ENCODE peak calls at places on chromosomes 6 and 20, in four cellular contexts. V, S, W and Z are unnamed samples.

GRCh38 chr20:48797275-48797825 is 30.4 kb downstream of the PREX1 start:
- DNase-seq in V (no peak), S (no peak), W (no peak), Z (no peak)

GRCh38 chr6:17890309-17890708 is 97.1 kb downstream of the KIF13A start:
- DNase-seq in W (no peak), V (no peak), S (no peak), Z (no peak)

GRCh38 chr20:33459599-33459998 is 16.0 kb upstream of the SNTA1 start:
- DNase-seq in S (no peak), V (no peak), W (no peak), Z (no peak)

GRCh38 chr20:62370115-62370806 is 3.1 kb upstream of the LAMA5 start:
- DNase-seq in S (peak), V (peak), W (no peak), Z (no peak)

GRCh38 chr6:5379647-5380242 is 118.4 kb downstream of the FARS2 start:
- DNase-seq in W (peak), S (peak), V (peak), Z (peak)

GRCh38 chr20:44494681-44495080 is 19.0 kb downstream of the TTPAL start:
- DNase-seq in S (no peak), W (no peak), V (no peak), Z (no peak)

GRCh38 chr6:141833001-141833655 is 299.6 kb upstream of the GJE1 start:
- DNase-seq in W (no peak), S (no peak), V (no peak), Z (no peak)

GRCh38 chr6:11279213-11279780 is 46.8 kb upstream of the NEDD9 start:
- DNase-seq in W (no peak), V (no peak), S (no peak), Z (no peak)

GRCh38 chr6:137776786-137777185 is 90.3 kb upstream of the TNFAIP3 start:
- DNase-seq in V (no peak), W (no peak), S (no peak), Z (no peak)

GRCh38 chr6:134689676-134690447 is 260.0 kb downstream of the ALDH8A1 start:
- DNase-seq in W (no peak), V (no peak), S (no peak), Z (no peak)

DNA sequence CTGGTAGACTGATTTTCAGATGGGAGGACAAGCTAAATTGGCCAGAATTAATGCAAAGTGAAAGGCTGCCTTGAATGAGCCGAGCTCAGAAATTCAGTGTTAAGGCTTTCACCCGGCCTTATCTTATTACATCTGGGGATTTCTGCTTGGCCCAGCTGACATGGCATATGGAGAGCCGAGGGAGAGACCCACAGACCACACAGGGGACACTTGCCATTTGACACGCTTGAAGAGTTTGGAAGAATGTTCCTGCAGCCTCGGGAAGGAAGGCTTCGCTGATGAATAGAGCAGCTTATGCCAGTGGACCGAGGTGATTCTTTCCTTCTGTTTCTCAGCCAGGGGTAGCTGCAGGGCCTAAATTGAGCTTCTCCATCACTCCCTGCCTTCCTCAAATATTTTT is 9.0 kb downstream of the MOCS3 start:
- DNase-seq in V (no peak), S (no peak), W (no peak), Z (no peak)
- TF ChIP-seq CHD4 in V (no peak), S (no peak), W (no peak), Z (no peak)

DNA sequence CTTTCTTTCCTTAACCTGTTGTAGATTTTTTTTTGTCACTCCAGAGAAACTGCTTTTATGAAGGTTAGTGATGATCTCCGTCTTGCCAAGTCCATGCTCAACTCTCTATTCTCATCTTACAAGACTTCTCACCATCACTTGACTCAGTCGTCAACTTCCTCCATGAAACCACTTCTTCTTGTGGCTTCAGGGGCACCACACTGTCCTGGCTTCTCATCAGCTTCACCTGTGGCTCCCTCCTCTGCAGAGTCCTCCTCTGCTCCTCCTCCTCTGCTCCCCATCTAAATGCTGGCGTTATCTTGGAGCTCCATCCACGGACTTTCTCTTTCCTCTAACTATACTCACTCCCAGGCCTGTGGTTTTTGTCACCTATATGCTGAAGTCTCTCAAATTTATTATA is 187.5 kb downstream of the BACH2 start:
- DNase-seq in V (no peak), S (no peak), W (no peak), Z (no peak)
- TF ChIP-seq CHD4 in V (no peak), S (no peak), W (no peak), Z (no peak)

DNA sequence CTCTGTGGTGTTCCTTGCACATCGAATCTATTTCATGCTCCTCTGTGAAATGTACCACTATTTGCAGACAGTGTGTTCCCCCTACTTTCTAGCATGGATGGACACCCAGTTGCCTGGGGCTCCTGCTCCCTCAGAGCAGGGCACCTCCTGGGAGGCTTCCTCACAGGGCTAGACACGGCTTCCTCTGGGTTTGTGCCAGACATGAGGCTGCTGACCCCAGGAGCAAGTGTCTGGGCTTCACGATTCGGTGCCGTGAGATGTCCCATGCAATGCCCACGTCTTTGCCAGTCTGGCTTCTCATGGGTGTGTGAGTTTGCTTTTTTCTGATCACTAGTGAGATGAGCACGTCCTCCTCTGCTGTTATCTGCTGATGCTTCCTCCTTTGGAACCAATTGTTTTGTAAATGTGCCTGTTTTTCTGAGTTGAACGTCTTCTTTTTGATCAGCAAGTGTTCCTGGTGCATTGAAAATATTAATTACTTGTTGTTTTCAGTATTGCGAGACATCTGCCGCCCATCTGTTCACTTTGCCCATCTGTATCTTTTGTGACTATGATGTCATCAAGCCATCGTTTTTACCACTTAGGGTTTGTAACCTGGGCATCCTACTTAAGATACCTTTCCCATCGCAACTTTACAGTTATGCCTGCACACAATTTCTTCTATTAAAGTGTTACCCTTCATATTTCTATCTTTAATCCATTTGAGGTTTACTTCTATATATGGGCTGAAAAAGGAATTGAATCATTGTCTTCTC is 92.0 kb downstream of the TTLL2 start:
- DNase-seq in V (no peak), W (no peak), S (no peak), Z (no peak)
- TF ChIP-seq CHD4 in V (no peak), W (no peak), S (no peak), Z (no peak)

GRCh38 chr6:37137201-37137880 is 32.6 kb upstream of the PIM1 start:
- DNase-seq in V (peak), S (no peak), W (no peak), Z (peak)
- TF ChIP-seq CHD4 in V (no peak), S (no peak), W (no peak), Z (no peak)

DNA sequence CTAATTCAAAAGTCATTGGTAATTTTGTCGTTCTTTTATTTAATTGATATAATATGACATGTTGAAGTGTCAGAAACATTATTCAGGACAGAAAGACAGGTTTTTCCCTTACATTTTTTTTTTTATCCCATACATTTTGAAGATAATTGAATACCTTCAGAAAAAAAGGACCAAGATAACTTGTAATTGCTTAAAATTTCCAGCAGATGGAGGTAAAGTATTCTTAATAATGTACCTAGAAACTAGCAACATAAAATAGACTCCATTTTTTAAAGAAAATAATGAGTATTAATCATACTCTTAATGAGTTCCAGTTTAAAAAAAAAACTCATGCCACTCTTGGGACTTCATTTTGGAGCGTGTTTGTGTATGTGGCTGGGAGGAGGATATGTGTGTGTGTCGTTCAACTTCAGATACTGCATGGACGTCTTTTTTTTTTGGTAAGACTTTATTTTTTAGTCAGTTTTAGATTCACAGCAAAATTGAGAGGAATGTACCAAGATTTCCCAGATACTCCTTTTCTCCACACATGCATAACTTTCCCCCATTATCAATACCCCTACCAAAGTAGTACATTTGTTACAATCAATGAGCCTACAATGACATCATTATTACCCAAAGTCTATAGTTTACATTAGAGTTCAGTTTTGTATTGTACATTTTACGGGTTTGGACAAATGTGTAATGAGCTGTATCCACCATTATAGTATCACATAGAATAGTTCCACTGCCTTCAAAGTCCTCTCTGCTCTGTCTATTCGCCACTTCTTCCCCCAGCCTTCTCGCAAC is 79.4 kb downstream of the ROS1 start:
- DNase-seq in V (no peak), S (no peak), W (no peak), Z (peak)
- TF ChIP-seq CHD4 in V (no peak), S (no peak), W (no peak), Z (no peak)

GRCh38 chr6:105215506-105215905 is 35.7 kb upstream of the POPDC3 start:
- DNase-seq in S (no peak), V (no peak), W (no peak), Z (no peak)
- TF ChIP-seq CHD4 in S (no peak), V (no peak), W (no peak), Z (no peak)

DNA sequence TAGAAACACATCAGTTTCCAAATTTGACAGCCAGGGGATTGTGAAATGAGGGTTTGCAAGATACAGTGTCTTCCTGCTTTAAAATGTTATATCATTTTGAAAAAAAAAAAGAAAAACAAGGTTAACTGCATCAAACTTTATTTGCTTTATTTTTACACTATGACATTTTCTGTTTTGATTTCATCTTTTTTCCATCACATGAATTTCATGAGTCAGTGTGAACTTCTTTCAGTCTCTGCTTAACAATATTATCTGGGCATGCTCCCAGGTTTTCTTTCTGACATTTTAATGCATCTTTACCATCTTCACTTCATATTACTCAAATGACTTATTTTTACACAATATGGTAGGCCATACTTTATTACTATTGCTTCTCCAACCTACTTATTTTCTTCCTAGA is 1.9 kb downstream of the NCOA7 start:
- DNase-seq in V (no peak), W (no peak), S (no peak), Z (no peak)
- TF ChIP-seq CHD4 in V (no peak), W (no peak), S (no peak), Z (no peak)

DNA sequence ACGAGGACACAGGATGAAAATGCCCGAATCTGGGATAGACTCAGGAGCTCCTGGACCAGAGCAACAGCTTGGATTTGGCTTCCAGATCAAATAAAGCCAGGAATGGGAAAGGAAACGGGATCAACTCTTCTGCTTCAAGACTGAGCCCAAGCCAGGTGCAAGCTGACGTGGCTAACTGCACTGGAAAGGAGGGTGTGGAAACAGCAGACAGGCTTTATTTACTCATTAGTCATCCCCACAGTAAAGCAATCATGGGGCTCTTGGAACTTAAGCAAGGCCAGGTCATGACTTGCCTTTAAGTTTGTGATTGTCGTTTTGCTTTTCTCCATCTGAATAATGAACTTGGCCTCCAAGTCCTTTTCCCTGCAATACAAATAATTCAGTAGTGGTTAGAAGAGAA is 45.2 kb downstream of the KIF16B start:
- DNase-seq in W (no peak), V (peak), S (no peak), Z (peak)
- TF ChIP-seq CHD4 in W (no peak), V (no peak), S (no peak), Z (no peak)

GRCh38 chr6:39189915-39190544 is 39.2 kb downstream of the KCNK5 start:
- DNase-seq in W (no peak), V (peak), S (peak), Z (peak)
- TF ChIP-seq CHD4 in W (no peak), V (no peak), S (no peak), Z (no peak)

DNA sequence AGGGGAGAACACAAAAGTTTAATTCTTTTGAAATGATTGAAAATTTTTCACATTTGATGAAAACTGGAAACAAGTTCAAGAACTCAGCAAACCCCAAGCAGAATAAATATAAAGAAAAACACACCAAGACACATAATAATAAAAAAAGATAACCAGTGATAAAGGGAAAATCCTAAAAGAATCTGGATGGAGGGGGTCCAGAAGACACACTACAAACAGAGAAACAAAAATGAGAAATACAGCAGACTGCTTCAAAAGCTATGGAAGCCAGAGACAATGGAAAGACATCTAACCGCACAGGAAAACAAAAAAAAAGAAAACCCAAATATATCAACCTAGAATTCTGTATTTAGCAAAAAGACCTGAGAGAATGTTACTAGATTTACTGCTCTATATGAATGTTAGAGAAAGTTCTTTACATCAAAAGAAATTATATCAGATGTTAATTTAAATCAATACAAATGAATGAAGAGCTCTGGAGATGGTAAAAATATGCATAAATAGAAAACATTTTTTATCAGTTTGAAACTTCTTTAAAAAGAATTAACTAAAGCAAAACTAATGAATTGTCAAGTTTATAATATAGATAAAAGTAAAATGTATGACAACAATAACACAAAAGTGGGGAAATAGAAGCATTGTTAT is 310.7 kb upstream of the PREP start:
- DNase-seq in S (no peak), W (no peak), V (peak), Z (no peak)
- TF ChIP-seq CHD4 in S (no peak), W (no peak), V (no peak), Z (no peak)